ENCODE peak calls at places on chromosomes 6 and 20, in eight cellular contexts. C is RWPE1; R is effector memory CD8-positive, alpha-beta T cell; Y is posterior cingulate gyrus; E is OCI-LY7; F is GM20000; N is fibroblast of mammary gland; I is posterior vena cava. X is an unnamed sample.
A peak's percentile ranks its signal among the peaks of the same experiment; 100 is the strongest.

GRCh38 chr6:149176971-149177667 is 140.4 kb upstream of the TAB2 start:
- DNase-seq in C (no peak), R (no peak), Y (no peak), E (no peak), F (no peak), N (no peak), I (no peak), X (no peak)

GRCh38 chr6:30076333-30076732 is 764 bp upstream of the RNF39 start:
- DNase-seq in C (no peak), R (no peak), Y (no peak), E (no peak), F (peak; percentile 2), N (no peak), I (no peak), X (no peak)

GRCh38 chr6:3762359-3762758 is 10.8 kb upstream of the PXDC1 start:
- DNase-seq in C (no peak), R (no peak), Y (no peak), E (no peak), F (no peak), N (no peak), I (no peak), X (no peak)

GRCh38 chr20:44651507-44652373 is at the start of gene ADA:
- DNase-seq in C (peak; percentile 77), R (peak; percentile 45), Y (no peak), E (peak; percentile 78), F (peak; percentile 77), N (peak; percentile 15), I (peak; percentile 90), X (peak; percentile 41)

GRCh38 chr6:28896505-28897392 is 27.0 kb downstream of the TRIM27 start:
- DNase-seq in C (peak; percentile 51), R (peak; percentile 51), Y (peak; percentile 26), E (peak; percentile 79), F (peak; percentile 51), N (peak; percentile 54), I (peak; percentile 84), X (peak; percentile 18)

GRCh38 chr6:51489133-51489532 is 598.3 kb downstream of the PKHD1 start:
- DNase-seq in C (no peak), R (no peak), Y (no peak), E (no peak), F (no peak), N (no peak), I (no peak), X (no peak)

GRCh38 chr20:16563066-16563806 is 10.0 kb downstream of the KIF16B start:
- DNase-seq in C (no peak), R (no peak), Y (no peak), E (no peak), F (no peak), N (no peak), I (no peak), X (no peak)

GRCh38 chr6:162952343-162952871 is 224.6 kb downstream of the PACRG start:
- DNase-seq in C (no peak), R (no peak), Y (no peak), E (no peak), F (no peak), N (no peak), I (no peak), X (no peak)

GRCh38 chr6:132259070-132259469 is 142.2 kb downstream of the MOXD1 start:
- DNase-seq in C (no peak), R (no peak), Y (no peak), E (peak; percentile 45), F (no peak), N (peak; percentile 53), I (no peak), X (no peak)

GRCh38 chr6:117911660-117912059 is 4.6 kb downstream of the SLC35F1 start:
- DNase-seq in C (no peak), R (no peak), Y (no peak), E (no peak), F (no peak), N (no peak), I (no peak), X (no peak)

GRCh38 chr20:21020656-21021004 is 85.5 kb downstream of the LINC00237 start:
- DNase-seq in C (no peak), R (no peak), Y (no peak), E (no peak), F (no peak), N (peak; percentile 2), I (no peak), X (no peak)

GRCh38 chr6:159729598-159729997 is 2.3 kb downstream of the WTAP start:
- DNase-seq in C (no peak), R (no peak), Y (no peak), E (peak; percentile 64), F (peak; percentile 27), N (peak; percentile 45), I (no peak), X (no peak)

GRCh38 chr20:6744805-6745204 is 22.7 kb upstream of the BMP2 start:
- DNase-seq in C (no peak), R (no peak), Y (no peak), E (no peak), F (no peak), N (no peak), I (no peak), X (no peak)

GRCh38 chr6:13407709-13408695 is 79.4 kb downstream of the GFOD1 start:
- DNase-seq in C (peak; percentile 93), R (no peak), Y (no peak), E (no peak), F (no peak), N (peak; percentile 79), I (no peak), X (no peak)

GRCh38 chr6:145147981-145148380 is 587.3 kb downstream of the EPM2A start:
- DNase-seq in C (no peak), R (no peak), Y (no peak), E (no peak), F (no peak), N (no peak), I (no peak), X (no peak)